ENCODE peak calls at places on chromosome X, in five cellular contexts. One of them, this sample, is unnamed.

GRCh38 chrX:2697306-2697705 is 6.2 kb downstream of the CD99 start:
- DNase-seq in transverse colon: no peak
- DNase-seq in K562: no peak
- DNase-seq in GM23338: no peak
- DNase-seq in HL-60: no peak
- DNase-seq in this sample: no peak

GRCh38 chrX:136529795-136530194 is 2.2 kb upstream of the VGLL1 start:
- DNase-seq in HL-60: no peak
- DNase-seq in K562: peak; percentile 6
- DNase-seq in transverse colon: no peak
- DNase-seq in GM23338: peak; percentile 33
- DNase-seq in this sample: no peak

GRCh38 chrX:136880003-136880451 is 498 bp downstream of the RBMX start:
- DNase-seq in transverse colon: peak; percentile 19
- DNase-seq in HL-60: no peak
- DNase-seq in GM23338: peak; percentile 11
- DNase-seq in K562: no peak
- DNase-seq in this sample: no peak

GRCh38 chrX:45668686-45669443 is 468.2 kb upstream of the DIPK2B start:
- DNase-seq in HL-60: no peak
- DNase-seq in GM23338: no peak
- DNase-seq in K562: no peak
- DNase-seq in transverse colon: no peak
- DNase-seq in this sample: peak; percentile 78

GRCh38 chrX:108361316-108361715 is 76.9 kb downstream of the COL4A6 start:
- DNase-seq in GM23338: no peak
- DNase-seq in transverse colon: no peak
- DNase-seq in K562: no peak
- DNase-seq in HL-60: no peak
- DNase-seq in this sample: no peak

GRCh38 chrX:76279007-76279406 is 106.1 kb downstream of the PBDC1 start:
- DNase-seq in GM23338: peak; percentile 69
- DNase-seq in HL-60: peak; percentile 33
- DNase-seq in transverse colon: peak; percentile 27
- DNase-seq in K562: peak; percentile 9
- DNase-seq in this sample: peak; percentile 22

GRCh38 chrX:77785400-77785745 is 643 bp downstream of the ATRX start:
- DNase-seq in GM23338: peak; percentile 35
- DNase-seq in HL-60: no peak
- DNase-seq in transverse colon: peak; percentile 13
- DNase-seq in K562: peak; percentile 27
- DNase-seq in this sample: no peak

GRCh38 chrX:93791304-93791703 is 117.3 kb downstream of the FAM133A start:
- DNase-seq in transverse colon: no peak
- DNase-seq in HL-60: no peak
- DNase-seq in GM23338: no peak
- DNase-seq in K562: no peak
- DNase-seq in this sample: no peak

GRCh38 chrX:51569561-51569960 is 49.2 kb downstream of the CENPVL3 start:
- DNase-seq in transverse colon: no peak
- DNase-seq in HL-60: no peak
- DNase-seq in GM23338: no peak
- DNase-seq in K562: no peak
- DNase-seq in this sample: no peak

GRCh38 chrX:37942170-37942569 is 64.2 kb upstream of the SYTL5 start:
- DNase-seq in transverse colon: no peak
- DNase-seq in HL-60: no peak
- DNase-seq in K562: no peak
- DNase-seq in GM23338: no peak
- DNase-seq in this sample: no peak

GRCh38 chrX:30504309-30504708 is 73.3 kb downstream of the TASL start:
- DNase-seq in HL-60: no peak
- DNase-seq in GM23338: peak; percentile 24
- DNase-seq in K562: peak; percentile 8
- DNase-seq in transverse colon: no peak
- DNase-seq in this sample: peak; percentile 16

GRCh38 chrX:49179358-49179757 is 6.8 kb downstream of the PRICKLE3 start:
- DNase-seq in GM23338: no peak
- DNase-seq in transverse colon: no peak
- DNase-seq in K562: no peak
- DNase-seq in HL-60: no peak
- DNase-seq in this sample: no peak

GRCh38 chrX:48800574-48801280 is 1.1 kb upstream of the HDAC6 start:
- DNase-seq in HL-60: peak; percentile 30
- DNase-seq in K562: peak; percentile 76
- DNase-seq in transverse colon: no peak
- DNase-seq in GM23338: no peak
- DNase-seq in this sample: no peak

GRCh38 chrX:24204958-24205357 is 55.4 kb downstream of the ZFX start:
- DNase-seq in HL-60: no peak
- DNase-seq in K562: no peak
- DNase-seq in transverse colon: no peak
- DNase-seq in GM23338: no peak
- DNase-seq in this sample: no peak

GRCh38 chrX:24202465-24203031 is 53.0 kb downstream of the ZFX start:
- DNase-seq in HL-60: no peak
- DNase-seq in GM23338: no peak
- DNase-seq in K562: no peak
- DNase-seq in transverse colon: no peak
- DNase-seq in this sample: no peak

GRCh38 chrX:24203072-24203808 is 53.7 kb downstream of the ZFX start:
- DNase-seq in transverse colon: no peak
- DNase-seq in GM23338: no peak
- DNase-seq in K562: no peak
- DNase-seq in HL-60: no peak
- DNase-seq in this sample: no peak

GRCh38 chrX:24201216-24201615 is 51.7 kb downstream of the ZFX start:
- DNase-seq in GM23338: no peak
- DNase-seq in transverse colon: no peak
- DNase-seq in K562: no peak
- DNase-seq in HL-60: no peak
- DNase-seq in this sample: no peak

GRCh38 chrX:24204331-24204730 is 54.8 kb downstream of the ZFX start:
- DNase-seq in GM23338: no peak
- DNase-seq in K562: no peak
- DNase-seq in HL-60: no peak
- DNase-seq in transverse colon: no peak
- DNase-seq in this sample: no peak
- TF ChIP-seq POLR2AphosphoS5 in GM23338: no peak
- TF ChIP-seq POLR2AphosphoS5 in K562: no peak
- TF ChIP-seq POLR2AphosphoS5 in HL-60: no peak
- TF ChIP-seq POLR2AphosphoS5 in transverse colon: no peak
- TF ChIP-seq POLR2AphosphoS5 in this sample: no peak

GRCh38 chrX:19852014-19853005 is 35.1 kb downstream of the SH3KBP1 start:
- DNase-seq in GM23338: no peak
- DNase-seq in HL-60: no peak
- DNase-seq in transverse colon: no peak
- DNase-seq in K562: no peak
- DNase-seq in this sample: no peak
- TF ChIP-seq POLR2AphosphoS5 in GM23338: no peak
- TF ChIP-seq POLR2AphosphoS5 in HL-60: no peak
- TF ChIP-seq POLR2AphosphoS5 in transverse colon: peak; percentile 20
- TF ChIP-seq POLR2AphosphoS5 in K562: no peak
- TF ChIP-seq POLR2AphosphoS5 in this sample: no peak

DNA sequence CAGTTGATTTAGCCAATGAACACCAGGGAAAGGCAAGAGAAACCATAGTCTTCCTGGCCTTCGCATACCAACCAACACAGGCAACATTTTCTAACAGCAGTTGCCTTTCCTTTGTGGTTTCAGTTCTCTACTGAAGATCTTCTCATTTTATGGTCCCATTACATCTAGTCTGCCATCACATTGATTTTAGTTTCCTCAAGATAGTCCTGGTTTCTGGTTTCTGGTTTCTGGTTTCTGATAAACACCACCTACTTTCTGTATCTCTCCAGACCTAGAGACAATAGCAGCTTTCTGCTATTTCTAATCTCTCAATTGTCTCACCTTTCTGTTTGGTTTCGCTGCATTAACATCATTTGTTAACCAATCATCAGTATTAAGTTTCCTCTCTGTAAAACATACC is 646.3 kb upstream of the SPANXN1 start:
- DNase-seq in GM23338: no peak
- DNase-seq in HL-60: no peak
- DNase-seq in transverse colon: no peak
- DNase-seq in K562: no peak
- DNase-seq in this sample: no peak
- TF ChIP-seq POLR2AphosphoS5 in GM23338: no peak
- TF ChIP-seq POLR2AphosphoS5 in HL-60: no peak
- TF ChIP-seq POLR2AphosphoS5 in transverse colon: no peak
- TF ChIP-seq POLR2AphosphoS5 in K562: no peak
- TF ChIP-seq POLR2AphosphoS5 in this sample: no peak

GRCh38 chrX:1380672-1381233 is 11.2 kb downstream of the SLC25A6 start:
- DNase-seq in HL-60: no peak
- DNase-seq in transverse colon: no peak
- DNase-seq in GM23338: no peak
- DNase-seq in K562: no peak
- DNase-seq in this sample: no peak
- TF ChIP-seq POLR2AphosphoS5 in HL-60: no peak
- TF ChIP-seq POLR2AphosphoS5 in transverse colon: peak; percentile 33
- TF ChIP-seq POLR2AphosphoS5 in GM23338: no peak
- TF ChIP-seq POLR2AphosphoS5 in K562: no peak
- TF ChIP-seq POLR2AphosphoS5 in this sample: no peak

This sample was measured in HCT116.